ENCODE peak calls at places on chromosome 11, in four cellular contexts. G is heart right ventricle, C is transverse colon, T is fibroblast of lung. F is an unnamed sample.

GRCh38 chr11:26996056-26996455 is 2.1 kb downstream of the FIBIN start:
- DNase-seq in G (no peak), C (no peak), T (peak; percentile 53), F (no peak)

GRCh38 chr11:64250406-64250874 is 890 bp upstream of the PLCB3 start:
- DNase-seq in G (no peak), C (no peak), T (no peak), F (no peak)

GRCh38 chr11:78465169-78465942 is 47.7 kb upstream of the GAB2 start:
- DNase-seq in G (no peak), C (peak; percentile 35), T (no peak), F (no peak)

GRCh38 chr11:82998697-82999096 is 73.0 kb downstream of the RAB30 start:
- DNase-seq in G (no peak), C (no peak), T (no peak), F (no peak)

GRCh38 chr11:46725338-46726205 is 6.6 kb downstream of the F2 start:
- DNase-seq in G (no peak), C (no peak), T (no peak), F (no peak)

GRCh38 chr11:57134284-57134683 is 47.5 kb upstream of the LRRC55 start:
- DNase-seq in G (no peak), C (no peak), T (no peak), F (no peak)

GRCh38 chr11:60974726-60975125 is 3.2 kb downstream of the CD6 start:
- DNase-seq in G (no peak), C (no peak), T (no peak), F (no peak)

GRCh38 chr11:36500315-36500721 is 9.8 kb downstream of the TRAF6 start:
- DNase-seq in G (peak; percentile 40), C (peak; percentile 16), T (peak; percentile 89), F (no peak)

GRCh38 chr11:101438126-101438525 is 145.7 kb downstream of the TRPC6 start:
- DNase-seq in G (no peak), C (no peak), T (no peak), F (no peak)

GRCh38 chr11:131099013-131099412 is 182.7 kb upstream of the SNX19 start:
- DNase-seq in G (no peak), C (no peak), T (peak; percentile 34), F (no peak)

GRCh38 chr11:72395993-72396392 is 38.3 kb downstream of the CLPB start:
- DNase-seq in G (no peak), C (no peak), T (no peak), F (no peak)

GRCh38 chr11:116771935-116772334 is 852 bp downstream of the BUD13 start:
- DNase-seq in G (no peak), C (no peak), T (no peak), F (no peak)

GRCh38 chr11:116224154-116224888 is 548.5 kb downstream of the BUD13 start:
- DNase-seq in G (peak; percentile 46), C (peak; percentile 44), T (peak; percentile 41), F (peak; percentile 75)

GRCh38 chr11:72736452-72737069 is 15.6 kb downstream of the ARAP1 start:
- DNase-seq in G (peak; percentile 56), C (no peak), T (peak; percentile 39), F (peak; percentile 46)

GRCh38 chr11:110165039-110165438 is 71.8 kb downstream of the ZC3H12C start:
- DNase-seq in G (no peak), C (no peak), T (no peak), F (no peak)

GRCh38 chr11:128689946-128690745 is 3.7 kb upstream of the FLI1 start:
- DNase-seq in G (peak; percentile 55), C (no peak), T (peak; percentile 26), F (no peak)

GRCh38 chr11:58998480-58999290 is 59.4 kb downstream of the GLYATL1 start:
- DNase-seq in G (no peak), C (no peak), T (no peak), F (no peak)

GRCh38 chr11:88435405-88435804 is 97.9 kb upstream of the CTSC start:
- DNase-seq in G (no peak), C (no peak), T (peak; percentile 48), F (no peak)

GRCh38 chr11:67691149-67691548 is 16.7 kb upstream of the ALDH3B2 start:
- DNase-seq in G (no peak), C (no peak), T (peak; percentile 2), F (no peak)

GRCh38 chr11:114059278-114059983 is at the start of gene ZBTB16:
- DNase-seq in G (peak; percentile 88), C (peak; percentile 88), T (peak; percentile 95), F (peak; percentile 82)

GRCh38 chr11:45204761-45205160 is 58.3 kb downstream of the PRDM11 start:
- DNase-seq in G (no peak), C (no peak), T (no peak), F (no peak)

GRCh38 chr11:90243534-90243933 is 20.7 kb upstream of the CHORDC1 start:
- DNase-seq in G (no peak), C (no peak), T (no peak), F (no peak)

GRCh38 chr11:125990244-125990643 is 44.4 kb downstream of the VSIG10L2 start:
- DNase-seq in G (peak; percentile 48), C (no peak), T (peak; percentile 59), F (peak; percentile 32)

GRCh38 chr11:118899706-118900360 is 16.1 kb downstream of the CXCR5 start:
- DNase-seq in G (no peak), C (no peak), T (no peak), F (no peak)

GRCh38 chr11:31442086-31442485 is 67.3 kb downstream of the IMMP1L start:
- DNase-seq in G (no peak), C (no peak), T (no peak), F (no peak)

GRCh38 chr11:68658661-68659060 is 25.7 kb upstream of the GAL start:
- DNase-seq in G (no peak), C (no peak), T (peak; percentile 80), F (peak; percentile 54)

GRCh38 chr11:2460540-2461252 is 15.9 kb downstream of the KCNQ1 start:
- DNase-seq in G (peak; percentile 5), C (peak; percentile 66), T (no peak), F (no peak)

GRCh38 chr11:34416746-34417145 is 22.0 kb upstream of the CAT start:
- DNase-seq in G (no peak), C (no peak), T (peak; percentile 42), F (no peak)

GRCh38 chr11:34316347-34317037 is 41.3 kb downstream of the ABTB2 start:
- DNase-seq in G (no peak), C (no peak), T (no peak), F (peak; percentile 42)

GRCh38 chr11:17683378-17684161 is 35.8 kb upstream of the MYOD1 start:
- DNase-seq in G (no peak), C (no peak), T (peak; percentile 53), F (no peak)

DNA sequence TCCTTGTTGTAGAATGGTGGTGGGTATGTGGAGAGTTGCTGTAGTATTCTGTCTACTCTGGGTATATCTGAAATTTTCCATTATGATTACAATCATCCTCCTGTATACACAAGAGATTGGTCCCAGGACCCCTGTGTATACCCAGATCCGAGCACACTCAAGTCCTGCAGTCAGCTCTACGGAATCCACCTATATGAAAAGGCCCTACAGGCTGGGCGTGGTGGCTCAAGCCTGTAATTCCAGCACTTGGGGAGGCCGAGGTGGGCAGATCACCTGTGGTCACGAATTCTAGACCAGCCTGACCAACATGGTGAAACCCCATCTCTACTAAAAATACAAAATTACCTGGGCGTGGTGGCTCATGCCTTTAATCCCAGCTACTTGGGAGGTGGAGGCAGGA is 17.2 kb downstream of the PARVA start:
- DNase-seq in G (no peak), C (no peak), T (no peak), F (no peak)
- H3K27ac ChIP-seq in G (no peak overlapping the region), C (peak overlapping the region; percentile 71), T (no peak overlapping the region), F (no peak overlapping the region)

GRCh38 chr11:3684129-3684685 is 13.0 kb upstream of the CHRNA10 start:
- DNase-seq in G (no peak), C (no peak), T (no peak), F (no peak)

GRCh38 chr11:3686751-3687150 is 15.6 kb upstream of the CHRNA10 start:
- DNase-seq in G (no peak), C (no peak), T (no peak), F (no peak)

GRCh38 chr11:3685923-3686322 is 14.7 kb upstream of the CHRNA10 start:
- DNase-seq in G (peak; percentile 19), C (no peak), T (peak; percentile 25), F (no peak)

GRCh38 chr11:3683039-3683438 is 11.9 kb upstream of the CHRNA10 start:
- DNase-seq in G (no peak), C (no peak), T (no peak), F (no peak)

GRCh38 chr11:3684787-3685186 is 13.6 kb upstream of the CHRNA10 start:
- DNase-seq in G (no peak), C (no peak), T (no peak), F (no peak)
- H3K36me3 ChIP-seq in G (peaks cover 100% of the 10 kb centered on the region), C (no peaks in the 10 kb centered on the region), T (peaks cover 17% of the 10 kb centered on the region), F (no peaks in the 10 kb centered on the region)

GRCh38 chr11:108959874-108960273 is 295.0 kb downstream of the DDX10 start:
- DNase-seq in G (no peak), C (no peak), T (no peak), F (no peak)
- H3K27ac ChIP-seq in G (no peak overlapping the region), C (no peak overlapping the region), T (no peak overlapping the region), F (no peak overlapping the region)

GRCh38 chr11:65646288-65646734 is 8.4 kb downstream of the SIPA1 start:
- DNase-seq in G (no peak), C (no peak), T (no peak), F (no peak)
- H3K36me3 ChIP-seq in G (peaks cover 90% of the 10 kb centered on the region), C (no peaks in the 10 kb centered on the region), T (peaks cover 41% of the 10 kb centered on the region), F (no peaks in the 10 kb centered on the region)

F was measured in testis.